ENCODE peak calls at places on chromosome 22, in ten cellular contexts. E is SJSA1, Z is fibroblast of lung, O is epithelial cell of proximal tubule, W is heart left ventricle, A is body of pancreas, N is tibial artery, F is sigmoid colon, Q is mesenchymal stem cell, S is HFF-Myc. D is an unnamed sample.

GRCh38 chr22:45905924-45906865 is 70.8 kb downstream of the WNT7B start:
- DNase-seq in A (peak; percentile 41), O (no peak), E (peak; percentile 81), Q (peak; percentile 21), F (no peak), N (peak; percentile 74), W (peak; percentile 41), S (no peak), Z (peak; percentile 51), D (peak; percentile 25)

GRCh38 chr22:32448980-32449379 is 15.3 kb downstream of the BPIFC start:
- DNase-seq in F (no peak), O (no peak), S (no peak), A (no peak), W (no peak), N (no peak), Z (no peak), Q (no peak), E (no peak), D (no peak)

GRCh38 chr22:45896153-45896951 is 80.6 kb downstream of the WNT7B start:
- DNase-seq in F (no peak), W (no peak), E (no peak), N (no peak), Z (no peak), A (peak; percentile 34), O (no peak), S (no peak), Q (no peak), D (no peak)

GRCh38 chr22:28810839-28811491 is 10.6 kb upstream of the XBP1 start:
- DNase-seq in N (peak; percentile 48), A (peak; percentile 40), S (no peak), Z (no peak), F (no peak), O (no peak), E (no peak), Q (no peak), W (no peak), D (no peak)

GRCh38 chr22:39622881-39623367 is 52.4 kb downstream of the CACNA1I start:
- DNase-seq in Z (peak; percentile 22), F (no peak), O (no peak), W (peak; percentile 32), N (no peak), E (peak; percentile 65), Q (no peak), S (no peak), A (peak; percentile 51), D (no peak)

GRCh38 chr22:19143967-19144400 is 467 bp downstream of the ESS2 start:
- DNase-seq in A (no peak), W (no peak), N (no peak), E (no peak), F (no peak), O (no peak), Z (peak; percentile 11), S (no peak), Q (peak; percentile 45), D (no peak)

GRCh38 chr22:37202001-37202555 is 10.2 kb downstream of the SSTR3 start:
- DNase-seq in F (peak; percentile 40), Z (no peak), E (no peak), N (peak; percentile 31), O (no peak), S (no peak), Q (no peak), W (no peak), A (no peak), D (no peak)

GRCh38 chr22:39565414-39565944 is 5.1 kb upstream of the CACNA1I start:
- DNase-seq in W (no peak), O (no peak), N (no peak), F (no peak), A (no peak), Q (no peak), Z (no peak), S (no peak), E (no peak), D (no peak)

GRCh38 chr22:45298934-45299505 is 10.7 kb upstream of the FAM118A start:
- DNase-seq in Z (no peak), A (no peak), N (no peak), O (no peak), E (no peak), W (no peak), Q (no peak), S (no peak), F (no peak), D (no peak)

GRCh38 chr22:40666151-40666848 is 13.0 kb upstream of the MCHR1 start:
- DNase-seq in Z (peak; percentile 53), S (no peak), N (peak; percentile 87), W (peak; percentile 65), F (no peak), A (no peak), O (no peak), E (no peak), Q (no peak), D (peak; percentile 72)

GRCh38 chr22:34160117-34160758 is 240.0 kb upstream of the LARGE1 start:
- DNase-seq in O (no peak), W (no peak), A (no peak), F (no peak), N (no peak), S (no peak), E (no peak), Z (no peak), Q (no peak), D (no peak)

GRCh38 chr22:30569674-30570202 is 4.7 kb downstream of the GAL3ST1 start:
- DNase-seq in F (no peak), W (no peak), O (no peak), N (no peak), S (no peak), Q (no peak), A (no peak), E (no peak), Z (no peak), D (no peak)

GRCh38 chr22:32024791-32025190 is 18.3 kb upstream of the SLC5A1 start:
- DNase-seq in N (no peak), O (no peak), Z (no peak), Q (no peak), A (no peak), E (no peak), S (no peak), W (no peak), F (no peak), D (no peak)

GRCh38 chr22:20393705-20394476 is at the start of gene ZNF74:
- DNase-seq in F (peak; percentile 95), N (peak; percentile 93), E (peak; percentile 89), A (peak; percentile 92), O (peak; percentile 37), Z (peak; percentile 94), Q (peak; percentile 89), S (peak; percentile 77), W (peak; percentile 92), D (peak; percentile 77)

GRCh38 chr22:20396639-20397038 is 2.7 kb downstream of the ZNF74 start:
- DNase-seq in A (no peak), S (no peak), O (no peak), W (no peak), E (peak; percentile 46), F (no peak), N (no peak), Z (peak; percentile 15), Q (peak; percentile 52), D (peak; percentile 71)

GRCh38 chr22:20395181-20395896 is 1.4 kb downstream of the ZNF74 start:
- DNase-seq in A (no peak), Q (no peak), Z (no peak), E (peak; percentile 25), S (no peak), W (no peak), N (peak; percentile 56), F (no peak), O (no peak), D (no peak)

GRCh38 chr22:20397498-20397897 is 3.5 kb downstream of the ZNF74 start:
- DNase-seq in E (no peak), W (no peak), N (no peak), Z (no peak), F (no peak), A (no peak), S (no peak), O (no peak), Q (no peak), D (no peak)

GRCh38 chr22:20395897-20396287 is 1.9 kb downstream of the ZNF74 start:
- DNase-seq in S (no peak), W (no peak), A (no peak), N (no peak), Q (no peak), F (no peak), O (no peak), Z (no peak), E (no peak), D (no peak)
- H3K4me3 ChIP-seq in S (peak overlapping the region; percentile 64), W (no peak overlapping the region), A (no peak overlapping the region), N (no peak overlapping the region), Q (no peak overlapping the region), F (no peak overlapping the region), O (no peak overlapping the region), Z (no peak overlapping the region), E (no peak overlapping the region), D (no peak overlapping the region)

GRCh38 chr22:20999350-21000214 is 2.3 kb downstream of the THAP7 start:
- DNase-seq in Z (no peak), F (no peak), Q (no peak), N (no peak), W (no peak), S (no peak), E (no peak), A (no peak), O (no peak), D (no peak)
- H3K4me3 ChIP-seq in Z (no peak overlapping the region), F (no peak overlapping the region), Q (peak overlapping the region; percentile 90), N (peak overlapping the region; percentile 71), W (no peak overlapping the region), S (peak overlapping the region; percentile 83), E (no peak overlapping the region), A (no peak overlapping the region), O (no peak overlapping the region), D (no peak overlapping the region)

GRCh38 chr22:43531651-43532050 is 119.8 kb downstream of the MPPED1 start:
- DNase-seq in S (no peak), W (no peak), N (peak; percentile 29), O (no peak), A (no peak), F (no peak), Z (no peak), Q (no peak), E (no peak), D (no peak)

GRCh38 chr22:43530864-43531201 is 119.0 kb downstream of the MPPED1 start:
- DNase-seq in E (no peak), W (no peak), Q (no peak), F (no peak), Z (no peak), O (no peak), N (peak; percentile 24), S (no peak), A (no peak), D (no peak)

GRCh38 chr22:43533131-43533530 is 121.3 kb downstream of the MPPED1 start:
- DNase-seq in Q (no peak), E (no peak), Z (no peak), F (peak; percentile 32), A (no peak), N (peak; percentile 13), W (no peak), S (no peak), O (no peak), D (no peak)

GRCh38 chr22:43533656-43534428 is 122.0 kb downstream of the MPPED1 start:
- DNase-seq in W (no peak), A (no peak), S (no peak), N (no peak), F (peak; percentile 20), Z (no peak), E (no peak), Q (no peak), O (no peak), D (no peak)

GRCh38 chr22:43532301-43533050 is 120.7 kb downstream of the MPPED1 start:
- DNase-seq in W (no peak), Z (no peak), F (peak; percentile 43), E (no peak), A (no peak), O (no peak), Q (no peak), S (no peak), N (peak; percentile 21), D (no peak)
- H3K4me3 ChIP-seq in W (no peak overlapping the region), Z (no peak overlapping the region), F (no peak overlapping the region), E (no peak overlapping the region), A (no peak overlapping the region), O (no peak overlapping the region), Q (no peak overlapping the region), S (no peak overlapping the region), N (no peak overlapping the region), D (no peak overlapping the region)

GRCh38 chr22:47379037-47379436 is 616.6 kb downstream of the TBC1D22A start:
- DNase-seq in S (no peak), N (no peak), W (no peak), Q (no peak), Z (no peak), F (no peak), E (no peak), A (no peak), O (no peak), D (no peak)
- H3K4me3 ChIP-seq in S (no peak overlapping the region), N (no peak overlapping the region), W (no peak overlapping the region), Q (no peak overlapping the region), Z (no peak overlapping the region), F (no peak overlapping the region), E (no peak overlapping the region), A (no peak overlapping the region), O (no peak overlapping the region), D (no peak overlapping the region)

D was measured in skeletal muscle cell.